ENCODE peak calls at places on chromosomes 3 and 15, in six cellular contexts. J is fibroblast of lung; N is AG04450; T is stimulated activated CD8-positive, alpha-beta memory T cell treated with anti-CD3 and anti-CD28 coated beads, Interleukin-12 subunit alpha, Interleukin-12 subunit beta, amount 100 ng/mL, for 1 hour; L is astrocyte of the cerebellum; M is activated B cell treated with CpG ODN at 0.5 μM for 24 hours. I is an unnamed sample.

GRCh38 chr3:183980408-183980807 is 37.3 kb downstream of the ABCC5 start:
- DNase-seq in N (no peak), M (no peak), L (no peak), T (no peak), J (no peak), I (no peak)

GRCh38 chr3:67450153-67450552 is 204.3 kb downstream of the SUCLG2 start:
- DNase-seq in J (no peak), T (no peak), L (no peak), M (no peak), N (no peak), I (no peak)

GRCh38 chr3:2967851-2968250 is 142.3 kb downstream of the IL5RA start:
- DNase-seq in M (no peak), J (no peak), N (no peak), L (no peak), T (no peak), I (no peak)

GRCh38 chr15:60585743-60586708 is 107.1 kb upstream of the ICE2 start:
- DNase-seq in L (peak), N (peak), J (peak), T (peak), M (no peak), I (peak)

GRCh38 chr3:81440666-81441065 is 320.8 kb downstream of the GBE1 start:
- DNase-seq in J (no peak), M (no peak), N (no peak), T (no peak), L (no peak), I (no peak)

GRCh38 chr3:179100652-179101051 is 29.0 kb upstream of the ZMAT3 start:
- DNase-seq in N (no peak), M (no peak), J (peak), L (no peak), T (no peak), I (no peak)

GRCh38 chr3:30631237-30631961 is 25.0 kb downstream of the TGFBR2 start:
- DNase-seq in J (peak), T (no peak), N (no peak), L (no peak), M (no peak), I (no peak)

GRCh38 chr3:169792359-169792758 is 19.2 kb downstream of the MYNN start:
- DNase-seq in L (no peak), T (no peak), M (no peak), N (no peak), J (no peak), I (no peak)

GRCh38 chr3:37809846-37810447 is 51.7 kb upstream of the CTDSPL start:
- DNase-seq in T (no peak), N (no peak), L (no peak), J (no peak), M (no peak), I (no peak)

GRCh38 chr3:126208618-126209256 is 28.4 kb upstream of the ALDH1L1 start:
- DNase-seq in J (peak), M (no peak), L (peak), N (peak), T (no peak), I (no peak)

GRCh38 chr15:39692464-39693327 is 89.9 kb downstream of the FSIP1 start:
- DNase-seq in L (no peak), T (no peak), J (peak), N (no peak), M (no peak), I (no peak)

GRCh38 chr3:52054689-52055511 is 1.5 kb downstream of the DUSP7 start:
- DNase-seq in L (no peak), T (no peak), M (no peak), J (no peak), N (no peak), I (no peak)

GRCh38 chr15:74604983-74605809 is 10.4 kb upstream of the CLK3 start:
- DNase-seq in M (no peak), T (no peak), J (no peak), L (no peak), N (no peak), I (no peak)

GRCh38 chr15:70262591-70263274 is 165.0 kb upstream of the TLE3 start:
- DNase-seq in J (no peak), N (no peak), T (no peak), M (no peak), L (no peak), I (no peak)

GRCh38 chr3:140203510-140203909 is 268.5 kb downstream of the CLSTN2 start:
- DNase-seq in M (no peak), L (no peak), J (no peak), N (no peak), T (no peak), I (no peak)

GRCh38 chr15:74542192-74543042 is 1.4 kb downstream of the ARID3B start:
- DNase-seq in T (no peak), M (no peak), N (no peak), L (no peak), J (no peak), I (no peak)

GRCh38 chr15:51917493-51917892 is 54.1 kb downstream of the LEO1 start:
- DNase-seq in N (no peak), J (peak), T (no peak), L (no peak), M (no peak), I (no peak)

GRCh38 chr3:159091936-159092335 is 290.1 kb downstream of the MFSD1 start:
- DNase-seq in J (no peak), M (no peak), T (no peak), N (no peak), L (no peak), I (no peak)

GRCh38 chr15:49343546-49343945 is 79.5 kb upstream of the FGF7 start:
- DNase-seq in J (no peak), T (no peak), M (no peak), N (no peak), L (no peak), I (no peak)

GRCh38 chr3:194610690-194611089 is 22.5 kb downstream of the TMEM44 start:
- DNase-seq in L (no peak), M (no peak), J (no peak), N (no peak), T (no peak), I (no peak)

GRCh38 chr3:191637611-191638010 is 176.6 kb downstream of the PYDC2 start:
- DNase-seq in J (no peak), L (no peak), N (no peak), M (no peak), T (no peak), I (no peak)

GRCh38 chr3:43239755-43240154 is 46.6 kb upstream of the SNRK start:
- DNase-seq in M (no peak), J (no peak), L (no peak), T (no peak), N (no peak), I (no peak)

GRCh38 chr3:160413613-160414248 is 14.3 kb downstream of the SMC4 start:
- DNase-seq in L (peak), T (peak), N (peak), J (peak), M (peak), I (peak)

GRCh38 chr15:89749059-89749458 is 2.0 kb downstream of the MESP1 start:
- DNase-seq in M (no peak), L (no peak), T (no peak), N (no peak), J (no peak), I (no peak)

I was measured in GM10248.